ENCODE peak calls at places on chromosomes 4 and X, in nine cellular contexts. Y is GM13976; W is OCI-LY7; T is gastrocnemius medialis; O is IMR-90; D is esophagus squamous epithelium; L is CD4-positive, alpha-beta T cell; N is AG09309; V is cardiac muscle cell. B is an unnamed sample.
A peak's percentile ranks its signal among the peaks of the same experiment; 100 is the strongest.

GRCh38 chrX:154599531-154599930 is 14.6 kb downstream of the CTAG1A start:
- DNase-seq in Y (no peak), W (no peak), T (no peak), O (no peak), D (no peak), L (no peak), N (no peak), V (no peak), B (no peak)

GRCh38 chr4:41257257-41257900 is 651 bp downstream of the UCHL1 start:
- DNase-seq in Y (peak; percentile 49), W (peak; percentile 79), T (peak; percentile 2), O (peak; percentile 52), D (no peak), L (no peak), N (no peak), V (peak; percentile 47), B (peak; percentile 45)

GRCh38 chr4:186298034-186298647 is 32.2 kb downstream of the F11 start:
- DNase-seq in Y (peak; percentile 28), W (no peak), T (no peak), O (no peak), D (no peak), L (no peak), N (no peak), V (no peak), B (peak; percentile 26)

GRCh38 chr4:8188743-8189550 is 10.1 kb upstream of the SH3TC1 start:
- DNase-seq in Y (no peak), W (no peak), T (peak; percentile 88), O (no peak), D (no peak), L (no peak), N (no peak), V (no peak), B (no peak)

GRCh38 chr4:108215055-108215454 is 46.3 kb upstream of the LEF1 start:
- DNase-seq in Y (no peak), W (no peak), T (no peak), O (no peak), D (no peak), L (no peak), N (no peak), V (no peak), B (no peak)

GRCh38 chrX:77936299-77936698 is 25.8 kb downstream of the ATP7A start:
- DNase-seq in Y (no peak), W (no peak), T (no peak), O (peak; percentile 27), D (no peak), L (no peak), N (no peak), V (no peak), B (no peak)

GRCh38 chr4:121656269-121656641 is 40.5 kb downstream of the ANXA5 start:
- DNase-seq in Y (peak; percentile 17), W (peak; percentile 47), T (no peak), O (peak; percentile 79), D (no peak), L (peak; percentile 0), N (peak; percentile 54), V (peak; percentile 70), B (peak; percentile 5)

GRCh38 chrX:2846992-2847391 is 18.3 kb downstream of the GYG2 start:
- DNase-seq in Y (no peak), W (no peak), T (no peak), O (no peak), D (no peak), L (no peak), N (no peak), V (no peak), B (no peak)

GRCh38 chr4:147078875-147079658 is 133.4 kb upstream of the TTC29 start:
- DNase-seq in Y (no peak), W (no peak), T (no peak), O (no peak), D (no peak), L (no peak), N (no peak), V (peak; percentile 7), B (no peak)

GRCh38 chrX:120549483-120550452 is 11.0 kb downstream of the CUL4B start:
- DNase-seq in Y (no peak), W (no peak), T (no peak), O (peak; percentile 94), D (no peak), L (no peak), N (peak; percentile 91), V (no peak), B (no peak)

GRCh38 chr4:1722551-1723071 is 1.3 kb downstream of the TACC3 start:
- DNase-seq in Y (peak; percentile 40), W (no peak), T (no peak), O (no peak), D (no peak), L (no peak), N (no peak), V (no peak), B (no peak)

GRCh38 chrX:25004485-25005032 is 11.2 kb downstream of the ARX start:
- DNase-seq in Y (no peak), W (no peak), T (no peak), O (no peak), D (no peak), L (no peak), N (no peak), V (no peak), B (no peak)

GRCh38 chr4:117137143-117137542 is 51.8 kb upstream of the TRAM1L1 start:
- DNase-seq in Y (no peak), W (no peak), T (no peak), O (peak; percentile 97), D (no peak), L (no peak), N (no peak), V (no peak), B (no peak)

GRCh38 chrX:110286126-110286525 is 31.8 kb downstream of the AMMECR1 start:
- DNase-seq in Y (no peak), W (no peak), T (no peak), O (peak; percentile 89), D (no peak), L (no peak), N (peak; percentile 46), V (no peak), B (no peak)

GRCh38 chr4:165872443-165873297 is at the start of gene TLL1:
- DNase-seq in Y (no peak), W (no peak), T (no peak), O (no peak), D (no peak), L (no peak), N (no peak), V (peak; percentile 42), B (no peak)

GRCh38 chr4:83316459-83317170 is 18.0 kb downstream of the HPSE start:
- DNase-seq in Y (no peak), W (no peak), T (no peak), O (no peak), D (no peak), L (no peak), N (no peak), V (no peak), B (no peak)

GRCh38 chrX:72676465-72676864 is 37.6 kb downstream of the PHKA1 start:
- DNase-seq in Y (no peak), W (no peak), T (no peak), O (no peak), D (no peak), L (no peak), N (no peak), V (no peak), B (no peak)

GRCh38 chrX:118272237-118272636 is 73.7 kb upstream of the WDR44 start:
- DNase-seq in Y (no peak), W (no peak), T (no peak), O (peak; percentile 52), D (no peak), L (no peak), N (no peak), V (no peak), B (no peak)

GRCh38 chr4:147913137-147913536 is 181.2 kb downstream of the ARHGAP10 start:
- DNase-seq in Y (no peak), W (no peak), T (no peak), O (no peak), D (no peak), L (no peak), N (no peak), V (no peak), B (no peak)

DNA sequence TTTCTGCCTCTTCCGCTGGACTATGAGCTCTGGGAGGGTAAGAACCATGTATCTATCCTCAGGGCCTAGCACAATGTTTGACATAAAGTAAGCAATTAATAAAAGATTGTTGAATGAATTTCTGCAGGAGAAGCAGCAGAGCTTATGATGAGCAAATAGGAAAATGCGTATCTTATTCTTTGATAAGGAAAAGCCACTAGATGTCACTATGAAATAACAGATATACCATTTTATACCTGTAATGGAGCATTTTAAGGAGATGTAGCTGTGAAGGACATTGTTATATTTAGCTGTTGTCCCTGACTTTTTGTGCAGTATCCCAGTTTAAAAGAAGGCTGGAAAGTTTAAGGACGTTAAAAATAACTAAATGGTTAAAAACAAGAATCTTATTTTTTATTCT is 147.2 kb upstream of the MBNL3 start:
- DNase-seq in Y (no peak), W (no peak), T (no peak), O (no peak), D (no peak), L (no peak), N (no peak), V (no peak), B (no peak)
- TF ChIP-seq CTCF in Y (no peak), W (peak; percentile 48), T (no peak), O (peak; percentile 12), D (no peak), L (no peak), N (peak; percentile 16), V (no peak), B (peak; percentile 28)

DNA sequence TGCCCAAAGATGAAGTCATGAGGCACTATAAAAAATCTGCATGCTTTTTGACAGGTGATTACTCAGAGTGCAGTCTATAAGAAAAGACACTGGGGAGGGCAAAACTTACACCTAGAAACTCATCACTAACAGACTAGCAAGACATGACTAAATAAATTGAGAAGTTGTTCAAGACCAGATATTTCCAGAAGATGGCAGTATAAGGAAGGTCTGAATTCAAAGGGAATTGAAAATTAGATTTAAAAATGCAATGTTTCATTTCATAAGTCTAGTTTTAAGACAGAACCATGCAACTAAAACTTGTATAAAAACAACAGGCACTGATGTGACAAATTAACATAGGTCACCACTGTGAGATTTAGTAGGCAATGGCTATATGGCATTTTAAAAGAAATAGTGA is 232.5 kb upstream of the POF1B start:
- DNase-seq in Y (peak; percentile 7), W (peak; percentile 1), T (no peak), O (peak; percentile 22), D (no peak), L (no peak), N (peak; percentile 3), V (no peak), B (peak; percentile 11)
- TF ChIP-seq CTCF in Y (peak; percentile 26), W (peak; percentile 68), T (no peak), O (peak; percentile 53), D (no peak), L (no peak), N (peak; percentile 40), V (no peak), B (peak; percentile 40)

GRCh38 chr4:124321370-124321769 is 391.2 kb downstream of the ANKRD50 start:
- DNase-seq in Y (no peak), W (no peak), T (no peak), O (peak; percentile 17), D (no peak), L (no peak), N (no peak), V (peak; percentile 36), B (no peak)
- TF ChIP-seq CTCF in Y (no peak), W (no peak), T (no peak), O (no peak), D (no peak), L (no peak), N (peak; percentile 9), V (peak; percentile 32), B (no peak)

GRCh38 chrX:82384401-82384800 is 1123.7 kb upstream of the POU3F4 start:
- DNase-seq in Y (no peak), W (no peak), T (no peak), O (no peak), D (no peak), L (no peak), N (no peak), V (no peak), B (no peak)
- TF ChIP-seq CTCF in Y (no peak), W (no peak), T (no peak), O (no peak), D (no peak), L (no peak), N (no peak), V (no peak), B (no peak)

B was measured in GM13977.